ENCODE peak calls at places on chromosomes 13 and 19, in eight cellular contexts. U is activated CD8-positive, alpha-beta memory T cell treated with anti-CD3 and anti-CD28 coated beads for 1 hour; J is GM23338; C is AG04450; M is stimulated activated effector memory CD8-positive, alpha-beta T cell treated with anti-CD3 and anti-CD28 coated beads, Interleukin-12 subunit alpha, Interleukin-12 subunit beta, amount 100 ng/mL, for 72 hours; S is stimulated activated CD4-positive, alpha-beta T cell treated with anti-CD3 and anti-CD28 coated beads, Interleukin-12 subunit alpha, Interleukin-12 subunit beta, amount 100 ng/mL, for 4 hours; Y is stimulated activated CD8-positive, alpha-beta memory T cell treated with anti-CD3 and anti-CD28 coated beads, Interleukin-15, amount 100 ng/mL, for 4 hours; R is Right ventricle myocardium superior. O is an unnamed sample.

GRCh38 chr19:14383898-14384669 is 2.8 kb downstream of the ADGRE5 start:
- DNase-seq in M (peak), U (peak), Y (peak), J (no peak), S (peak), R (no peak), C (no peak), O (no peak)

GRCh38 chr19:32519023-32519422 is 62.0 kb upstream of the PDCD5 start:
- DNase-seq in U (no peak), S (no peak), M (no peak), R (no peak), Y (no peak), C (no peak), J (no peak), O (no peak)

GRCh38 chr13:90272356-90272755 is 1075.1 kb upstream of the MIR17HG start:
- DNase-seq in Y (no peak), U (no peak), M (no peak), J (no peak), R (no peak), S (no peak), C (no peak), O (no peak)

GRCh38 chr13:41259875-41260501 is 3.4 kb downstream of the MTRF1 start:
- DNase-seq in J (no peak), R (no peak), U (no peak), C (no peak), Y (no peak), M (no peak), S (no peak), O (no peak)

GRCh38 chr19:31960474-31960873 is 384.9 kb upstream of the ZNF507 start:
- DNase-seq in U (no peak), M (no peak), Y (no peak), J (no peak), R (no peak), S (no peak), C (no peak), O (no peak)

GRCh38 chr19:8611890-8612806 is 1.6 kb upstream of the ADAMTS10 start:
- DNase-seq in C (no peak), M (no peak), S (no peak), U (no peak), Y (no peak), R (peak), J (peak), O (peak)

GRCh38 chr19:10677796-10678195 is 23.4 kb upstream of the QTRT1 start:
- DNase-seq in Y (no peak), S (no peak), R (no peak), M (no peak), U (no peak), C (no peak), J (no peak), O (no peak)

GRCh38 chr13:40629678-40630384 is 36.6 kb downstream of the FOXO1 start:
- DNase-seq in C (no peak), M (no peak), J (no peak), S (no peak), Y (no peak), U (no peak), R (no peak), O (no peak)

GRCh38 chr13:44058586-44059238 is 179.0 kb downstream of the LACC1 start:
- DNase-seq in Y (no peak), R (no peak), M (no peak), S (no peak), J (peak), U (no peak), C (no peak), O (no peak)

GRCh38 chr19:2952953-2953481 is 8.2 kb upstream of the ZNF77 start:
- DNase-seq in M (no peak), J (no peak), S (no peak), Y (no peak), R (no peak), U (no peak), C (no peak), O (no peak)

GRCh38 chr13:101144808-101145419 is 271.4 kb downstream of the NALCN start:
- DNase-seq in C (peak), M (no peak), J (peak), S (no peak), Y (no peak), R (no peak), U (no peak), O (no peak)

GRCh38 chr13:113951246-113951999 is 22.5 kb downstream of the C13orf46 start:
- DNase-seq in R (peak), M (peak), U (peak), J (peak), C (no peak), Y (no peak), S (peak), O (peak)

GRCh38 chr13:27371932-27372331 is 52.5 kb upstream of the GTF3A start:
- DNase-seq in U (no peak), Y (no peak), J (no peak), S (no peak), M (no peak), C (no peak), R (no peak), O (no peak)

O was measured in heart left ventricle.